ENCODE peak calls at places on chromosomes 3 and 15, in five cellular contexts. B, U, E, A and L are unnamed samples.

GRCh38 chr3:102530443-102531195 is 95.8 kb downstream of the ZPLD1 start:
- DNase-seq in B (no peak), U (no peak), E (no peak), A (no peak), L (no peak)

GRCh38 chr15:95609096-95609495 is 721.4 kb upstream of the NR2F2 start:
- DNase-seq in B (no peak), U (no peak), E (no peak), A (no peak), L (no peak)

GRCh38 chr3:69499899-69500316 is 114.0 kb upstream of the FRMD4B start:
- DNase-seq in B (no peak), U (no peak), E (no peak), A (no peak), L (no peak)

GRCh38 chr3:179149239-179149887 is 1.2 kb downstream of the PIK3CA start:
- DNase-seq in B (no peak), U (peak; percentile 21), E (no peak), A (peak; percentile 78), L (peak; percentile 38)

GRCh38 chr3:104291437-104291851 is 1075.3 kb upstream of the ALCAM start:
- DNase-seq in B (no peak), U (peak; percentile 3), E (no peak), A (no peak), L (no peak)

GRCh38 chr15:52651114-52651513 is 28.1 kb downstream of the ATOSA start:
- DNase-seq in B (no peak), U (no peak), E (no peak), A (no peak), L (no peak)

GRCh38 chr3:113516115-113516505 is 1.2 kb upstream of the SPICE1 start:
- DNase-seq in B (no peak), U (peak; percentile 9), E (no peak), A (no peak), L (no peak)

GRCh38 chr3:13137808-13138565 is 64.8 kb upstream of the IQSEC1 start:
- DNase-seq in B (no peak), U (peak; percentile 33), E (peak; percentile 25), A (no peak), L (no peak)

GRCh38 chr3:197372076-197372661 is 73.8 kb upstream of the DLG1 start:
- DNase-seq in B (no peak), U (peak; percentile 39), E (no peak), A (no peak), L (no peak)

GRCh38 chr3:189839576-189839975 is 208.4 kb downstream of the TP63 start:
- DNase-seq in B (no peak), U (no peak), E (no peak), A (no peak), L (no peak)

GRCh38 chr3:182793663-182794454 is 555 bp downstream of the ATP11B start:
- DNase-seq in B (no peak), U (peak; percentile 71), E (peak; percentile 44), A (peak; percentile 51), L (no peak)

GRCh38 chr15:66071621-66072295 is 181.8 kb downstream of the MEGF11 start:
- DNase-seq in B (no peak), U (no peak), E (no peak), A (no peak), L (no peak)

GRCh38 chr3:140552898-140553297 is 125.0 kb upstream of the TRIM42 start:
- DNase-seq in B (no peak), U (no peak), E (no peak), A (no peak), L (no peak)

GRCh38 chr3:118810499-118811035 is 224.1 kb downstream of the IGSF11 start:
- DNase-seq in B (no peak), U (no peak), E (no peak), A (no peak), L (no peak)

GRCh38 chr15:82995938-82996337 is 9.9 kb downstream of the RAMAC start:
- DNase-seq in B (no peak), U (no peak), E (no peak), A (no peak), L (no peak)

GRCh38 chr3:78066287-78066686 is 1026.4 kb downstream of the ROBO2 start:
- DNase-seq in B (no peak), U (no peak), E (no peak), A (no peak), L (no peak)

GRCh38 chr15:59338414-59338813 is 34.3 kb downstream of the MYO1E start:
- DNase-seq in B (no peak), U (no peak), E (no peak), A (no peak), L (no peak)

GRCh38 chr3:118544458-118544857 is 490.2 kb downstream of the IGSF11 start:
- DNase-seq in B (no peak), U (no peak), E (peak; percentile 40), A (no peak), L (no peak)

GRCh38 chr3:177201707-177202397 is 4.6 kb upstream of the TBL1XR1 start:
- DNase-seq in B (no peak), U (no peak), E (no peak), A (peak; percentile 49), L (peak; percentile 79)

GRCh38 chr3:3998140-3998977 is 199.1 kb downstream of the LRRN1 start:
- DNase-seq in B (no peak), U (peak; percentile 70), E (peak; percentile 53), A (no peak), L (peak; percentile 46)

GRCh38 chr3:3605181-3605580 is 194.1 kb upstream of the LRRN1 start:
- DNase-seq in B (no peak), U (no peak), E (no peak), A (no peak), L (no peak)

GRCh38 chr3:184734903-184735630 is 23.2 kb upstream of the MAGEF1 start:
- DNase-seq in B (no peak), U (no peak), E (no peak), A (no peak), L (no peak)

GRCh38 chr3:190064112-190064511 is 56.6 kb downstream of the P3H2 start:
- DNase-seq in B (no peak), U (no peak), E (no peak), A (no peak), L (no peak)

GRCh38 chr3:28328188-28329151 is 20.1 kb upstream of the ZCWPW2 start:
- DNase-seq in B (no peak), U (peak; percentile 16), E (no peak), A (no peak), L (no peak)

GRCh38 chr3:138712086-138712485 is 103.5 kb downstream of the FAIM start:
- DNase-seq in B (no peak), U (no peak), E (no peak), A (no peak), L (no peak)

GRCh38 chr15:89768071-89768500 is 8.0 kb upstream of the MESP2 start:
- DNase-seq in B (no peak), U (no peak), E (no peak), A (no peak), L (no peak)

GRCh38 chr15:44788748-44789147 is 52.4 kb downstream of the TRIM69 start:
- DNase-seq in B (no peak), U (no peak), E (no peak), A (no peak), L (no peak)

GRCh38 chr3:140406655-140407054 is 271.2 kb upstream of the TRIM42 start:
- DNase-seq in B (no peak), U (no peak), E (no peak), A (no peak), L (no peak)

GRCh38 chr15:60301024-60301423 is 96.8 kb downstream of the ANXA2 start:
- DNase-seq in B (no peak), U (no peak), E (no peak), A (no peak), L (no peak)

GRCh38 chr3:19506171-19506570 is 357.9 kb downstream of the KCNH8 start:
- DNase-seq in B (no peak), U (no peak), E (no peak), A (no peak), L (no peak)

GRCh38 chr15:60423540-60423939 is 25.8 kb upstream of the ANXA2 start:
- DNase-seq in B (no peak), U (peak; percentile 85), E (no peak), A (no peak), L (no peak)

GRCh38 chr15:77822631-77823230 is 190.0 kb upstream of the LINGO1 start:
- DNase-seq in B (no peak), U (no peak), E (no peak), A (no peak), L (no peak)

GRCh38 chr15:83510001-83510400 is 62.9 kb downstream of the SH3GL3 start:
- DNase-seq in B (no peak), U (no peak), E (no peak), A (no peak), L (no peak)

GRCh38 chr3:180633722-180634121 is 31.8 kb downstream of the TTC14 start:
- DNase-seq in B (no peak), U (peak; percentile 22), E (peak; percentile 41), A (no peak), L (no peak)
- TF ChIP-seq CTCF in B (no peak), U (peak; percentile 41), E (peak; percentile 52), A (no peak), L (no peak)

GRCh38 chr3:127406309-127407025 is 118.6 kb upstream of the PRR20G start:
- DNase-seq in B (no peak), U (no peak), E (peak; percentile 61), A (no peak), L (no peak)
- TF ChIP-seq CTCF in B (no peak), U (peak; percentile 24), E (peak; percentile 43), A (no peak), L (no peak)

GRCh38 chr3:58351920-58352319 is 19.2 kb downstream of the PXK start:
- DNase-seq in B (no peak), U (peak; percentile 8), E (peak; percentile 42), A (peak; percentile 50), L (no peak)
- TF ChIP-seq CTCF in B (no peak), U (no peak), E (no peak), A (no peak), L (no peak)

DNA sequence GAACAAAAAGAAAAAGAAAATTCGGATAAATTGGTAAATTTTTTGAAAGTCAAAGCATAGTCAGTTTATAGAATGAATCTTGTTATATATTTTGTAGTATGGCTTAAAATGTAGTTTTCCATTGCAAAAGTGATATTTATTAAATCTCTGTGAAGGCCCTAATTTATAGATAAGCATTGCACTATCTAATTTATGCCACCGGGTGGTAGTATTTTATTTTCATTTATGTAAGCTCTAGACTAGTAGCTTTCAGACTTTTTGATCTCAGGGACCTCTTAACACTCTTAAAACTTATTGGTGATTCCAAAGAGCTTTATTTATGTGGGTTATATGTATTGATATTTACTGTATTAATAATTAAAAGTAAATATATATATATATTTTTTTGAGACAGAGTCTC is 133.9 kb upstream of the LRRFIP2 start:
- DNase-seq in B (no peak), U (peak; percentile 26), E (no peak), A (no peak), L (peak; percentile 24)
- TF ChIP-seq CTCF in B (no peak), U (peak; percentile 55), E (peak; percentile 67), A (peak; percentile 64), L (peak; percentile 17)